ENCODE peak calls at places on chromosomes 5 and 9, in four cellular contexts. E is endothelial cell of umbilical vein, N is right atrium auricular region, R is neural progenitor cell. O is an unnamed sample. For H3K4me1, the result is how much of the 10 kb centered on the place peaks cover.

GRCh38 chr9:82546131-82546530 is 516.8 kb downstream of the RASEF start:
- DNase-seq in E (no peak), N (no peak), R (peak), O (no peak)

GRCh38 chr5:67092447-67093023 is 104.1 kb downstream of the CD180 start:
- DNase-seq in E (no peak), N (no peak), R (no peak), O (no peak)

GRCh38 chr5:321233-321725 is at the start of gene AHRR:
- DNase-seq in E (peak), N (no peak), R (peak), O (peak)

GRCh38 chr9:94014066-94014654 is 59.0 kb upstream of the BARX1 start:
- DNase-seq in E (peak), N (no peak), R (peak), O (peak)

GRCh38 chr5:343461-344401 is 22.2 kb downstream of the AHRR start:
- DNase-seq in E (peak), N (peak), R (peak), O (peak)

GRCh38 chr9:121968056-121968455 is 125.1 kb downstream of the TTLL11 start:
- DNase-seq in E (no peak), N (no peak), R (no peak), O (no peak)

GRCh38 chr9:108673386-108673785 is 182.4 kb downstream of the ACTL7B start:
- DNase-seq in E (no peak), N (peak), R (no peak), O (no peak)

GRCh38 chr5:36494756-36495637 is 111.4 kb upstream of the SLC1A3 start:
- DNase-seq in E (no peak), N (no peak), R (no peak), O (no peak)

GRCh38 chr5:121526908-121527307 is 324.8 kb upstream of the FTMT start:
- DNase-seq in E (no peak), N (no peak), R (no peak), O (no peak)

GRCh38 chr5:13708432-13708831 is 236.1 kb downstream of the DNAH5 start:
- DNase-seq in E (no peak), N (no peak), R (no peak), O (no peak)

GRCh38 chr5:179227578-179228311 is 117.5 kb downstream of the ADAMTS2 start:
- DNase-seq in E (no peak), N (no peak), R (no peak), O (no peak)

GRCh38 chr5:154863291-154864080 is 5.1 kb downstream of the CNOT8 start:
- DNase-seq in E (no peak), N (no peak), R (no peak), O (no peak)

GRCh38 chr9:118455781-118456180 is 751.6 kb downstream of the TLR4 start:
- DNase-seq in E (no peak), N (no peak), R (no peak), O (no peak)

GRCh38 chr9:18907927-18908625 is 124.9 kb downstream of the SAXO1 start:
- DNase-seq in E (no peak), N (no peak), R (no peak), O (no peak)

GRCh38 chr5:1240496-1241260 is 15.5 kb downstream of the SLC6A18 start:
- DNase-seq in E (no peak), N (no peak), R (no peak), O (no peak)

GRCh38 chr9:76403352-76403751 is 9.1 kb upstream of the RFK start:
- DNase-seq in E (peak), N (no peak), R (no peak), O (peak)

GRCh38 chr5:34791761-34792244 is 47.2 kb upstream of the TTC23L start:
- DNase-seq in E (peak), N (no peak), R (no peak), O (no peak)

GRCh38 chr5:179699640-179700298 is 1.0 kb downstream of the CANX start:
- DNase-seq in E (peak), N (no peak), R (peak), O (peak)

GRCh38 chr5:150142800-150143724 is 12.6 kb downstream of the PDGFRB start:
- DNase-seq in E (no peak), N (peak), R (no peak), O (peak)

GRCh38 chr9:15357050-15357653 is 50.1 kb upstream of the TTC39B start:
- DNase-seq in E (no peak), N (no peak), R (peak), O (no peak)

GRCh38 chr9:36080519-36080918 is 43.8 kb downstream of the RECK start:
- DNase-seq in E (no peak), N (no peak), R (no peak), O (no peak)

GRCh38 chr9:134468358-134468757 is 142.1 kb downstream of the RXRA start:
- DNase-seq in E (no peak), N (no peak), R (no peak), O (no peak)

GRCh38 chr5:165525268-165525667 is 2019.8 kb downstream of the MAT2B start:
- DNase-seq in E (no peak), N (no peak), R (no peak), O (peak)

GRCh38 chr9:110143969-110144545 is 63.9 kb downstream of the C9orf152 start:
- DNase-seq in E (no peak), N (no peak), R (no peak), O (no peak)

GRCh38 chr5:127988149-127988755 is 95.3 kb upstream of the SLC12A2 start:
- DNase-seq in E (peak), N (no peak), R (no peak), O (peak)

GRCh38 chr9:136729144-136729543 is 13.6 kb downstream of the LCN10 start:
- DNase-seq in E (no peak), N (no peak), R (no peak), O (no peak)
- H3K4me3 ChIP-seq in E (no peak), N (peak), R (peak), O (peak)

GRCh38 chr5:163506726-163507125 is 1.3 kb downstream of the MAT2B start:
- DNase-seq in E (peak), N (no peak), R (no peak), O (peak)
- H3K4me1 ChIP-seq in E (under half), N (under half), R (under half), O (half or more)

DNA sequence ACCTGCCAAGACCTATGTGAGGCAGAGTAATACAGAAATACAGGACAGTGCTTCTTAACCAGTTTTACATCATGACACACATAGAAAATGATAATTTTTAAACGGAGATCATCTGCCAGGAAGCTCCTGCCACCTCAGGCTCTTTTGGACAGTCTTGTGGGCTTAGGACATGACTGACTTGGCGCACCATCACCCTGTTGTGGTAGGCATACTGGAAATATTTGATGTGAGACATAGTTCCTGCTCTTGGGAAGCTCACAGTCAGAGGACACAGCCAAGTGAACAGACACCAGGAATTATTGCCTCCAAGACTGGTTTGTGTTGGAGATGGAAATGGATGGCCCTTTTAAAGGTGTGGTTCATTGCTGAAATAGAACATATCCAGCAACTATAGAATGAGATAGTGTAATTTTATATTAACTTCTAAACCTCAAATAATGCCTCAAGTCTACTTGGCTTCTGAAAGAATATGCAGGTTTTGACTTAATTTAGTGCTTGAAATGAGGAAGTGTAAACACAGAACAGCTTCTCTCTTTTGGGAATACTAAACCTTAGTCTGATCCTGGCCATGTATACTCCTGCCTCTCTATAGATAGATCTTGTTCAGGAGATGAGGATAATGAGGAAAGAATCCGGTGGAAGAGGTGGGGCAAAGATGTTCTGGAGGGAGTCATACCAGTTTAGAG is 19.7 kb downstream of the CPEB4 start:
- DNase-seq in E (no peak), N (no peak), R (no peak), O (no peak)
- H3K4me3 ChIP-seq in E (no peak), N (no peak), R (no peak), O (no peak)

DNA sequence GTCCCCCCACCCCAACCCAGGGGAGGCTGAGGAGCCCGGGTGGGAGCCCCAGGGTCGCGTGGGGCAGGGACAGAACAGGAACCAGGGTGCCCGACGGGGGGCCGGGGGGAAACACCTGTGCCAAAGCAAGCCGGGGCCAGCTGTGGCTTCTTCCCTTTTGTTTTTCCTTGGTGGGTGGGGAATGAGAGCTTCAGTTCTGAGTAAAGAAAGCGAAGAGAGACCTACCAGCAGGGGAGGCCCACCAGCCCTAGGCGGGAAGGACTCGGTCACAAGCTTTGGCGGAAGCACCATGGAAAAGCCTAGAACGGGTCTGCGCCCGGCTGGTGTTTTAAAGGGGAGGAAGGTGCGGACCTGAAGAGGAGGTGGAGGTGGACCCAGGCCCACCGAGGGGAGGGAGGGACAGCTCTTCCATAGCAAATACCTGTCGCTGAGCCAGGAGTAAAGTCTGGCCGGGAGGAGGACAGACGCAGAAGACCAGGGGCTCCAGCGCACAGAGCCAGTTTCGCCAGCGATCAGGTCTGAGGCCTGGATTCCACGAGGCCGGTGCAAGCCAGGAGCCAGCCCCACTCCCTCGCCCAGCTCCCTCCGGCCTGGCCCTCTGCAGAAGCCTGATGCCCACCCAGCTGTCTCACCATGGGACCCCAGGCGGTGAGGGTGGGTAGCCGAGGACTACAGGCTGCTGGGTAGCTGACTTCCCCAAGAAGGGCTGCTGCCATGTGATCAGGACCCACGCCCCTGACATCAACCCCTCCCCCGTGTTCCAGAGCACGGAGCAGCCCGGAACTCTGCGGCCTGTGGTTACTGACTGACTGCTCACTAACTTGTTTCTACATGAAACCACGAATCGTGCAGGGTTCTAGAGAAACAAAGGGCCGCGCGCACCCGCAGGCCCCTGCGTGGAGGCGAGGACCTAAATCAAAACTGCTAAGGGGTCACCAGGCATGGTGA is 849 bp upstream of the MGAT1 start:
- DNase-seq in E (peak), N (peak), R (peak), O (no peak)
- H3K4me1 ChIP-seq in E (half or more), N (under half), R (under half), O (half or more)

GRCh38 chr5:132825165-132825823 is 5.2 kb downstream of the SHROOM1 start:
- DNase-seq in E (no peak), N (peak), R (peak), O (no peak)
- H3K4me3 ChIP-seq in E (no peak), N (peak), R (peak), O (no peak)

GRCh38 chr5:141868541-141868940 is 9.7 kb downstream of the PCDH1 start:
- DNase-seq in E (no peak), N (no peak), R (no peak), O (no peak)
- H3K4me1 ChIP-seq in E (under half), N (under half), R (under half), O (under half)

GRCh38 chr5:148989567-148989966 is 73.3 kb downstream of the SH3TC2 start:
- DNase-seq in E (no peak), N (no peak), R (no peak), O (no peak)
- H3K4me3 ChIP-seq in E (no peak), N (no peak), R (no peak), O (no peak)

GRCh38 chr5:177387405-177387804 is 3.2 kb downstream of the SLC34A1 start:
- DNase-seq in E (no peak), N (no peak), R (no peak), O (no peak)
- H3K4me1 ChIP-seq in E (under half), N (under half), R (under half), O (under half)

GRCh38 chr5:157080291-157080690 is 21.4 kb upstream of the HAVCR1 start:
- DNase-seq in E (no peak), N (no peak), R (no peak), O (no peak)

GRCh38 chr5:157072508-157072907 is 13.6 kb upstream of the HAVCR1 start:
- DNase-seq in E (no peak), N (no peak), R (no peak), O (no peak)

GRCh38 chr5:157076558-157076957 is 17.6 kb upstream of the HAVCR1 start:
- DNase-seq in E (no peak), N (no peak), R (no peak), O (peak)
- H3K4me3 ChIP-seq in E (no peak), N (no peak), R (no peak), O (peak)

DNA sequence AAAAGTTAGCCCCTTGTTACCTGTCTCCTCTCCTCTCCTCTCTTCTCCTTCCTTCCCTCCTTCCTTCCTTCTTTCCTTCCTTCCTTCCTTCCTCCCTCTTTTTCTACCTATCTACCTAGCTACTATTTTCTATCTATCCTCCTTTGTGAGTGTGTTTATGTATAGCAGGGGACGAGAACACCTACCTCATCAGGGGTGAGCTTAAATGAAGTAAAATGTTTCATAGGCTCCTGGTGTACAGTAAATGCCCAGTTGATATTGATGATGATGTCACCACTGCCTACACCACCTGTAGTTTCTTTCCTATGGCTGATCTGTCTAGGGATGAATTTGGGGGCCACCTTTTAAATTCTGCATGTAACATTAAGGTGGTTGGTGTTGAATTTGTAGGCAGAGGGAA is 4.3 kb downstream of the SPIN1 start:
- DNase-seq in E (no peak), N (no peak), R (no peak), O (no peak)
- H3K4me1 ChIP-seq in E (under half), N (under half), R (under half), O (under half)

O was measured in adipocyte.